ENCODE peak calls at places on chromosomes 1 and 21, in nine cellular contexts. S is A549, P is heart left ventricle, B is tibial nerve, H is gastrocnemius medialis, T is body of pancreas, I is adrenal gland, M is uterus, K is breast epithelium. J is an unnamed sample.

GRCh38 chr21:41362605-41363369 is 960 bp downstream of the MX2 start:
- DNase-seq in H (no peak), T (no peak), K (no peak), I (no peak), S (no peak), P (no peak), B (no peak), M (no peak), J (no peak)

GRCh38 chr1:71638081-71638766 is 557.4 kb upstream of the ZRANB2 start:
- DNase-seq in M (no peak), K (no peak), I (no peak), H (no peak), S (no peak), P (no peak), T (no peak), B (no peak), J (no peak)

GRCh38 chr1:43968348-43968948 is 1.4 kb upstream of the DPH2 start:
- DNase-seq in M (no peak), K (no peak), I (no peak), H (no peak), T (no peak), S (no peak), P (no peak), B (no peak), J (no peak)

GRCh38 chr21:45831991-45832740 is 149.4 kb upstream of the COL6A1 start:
- DNase-seq in S (no peak), P (no peak), M (peak), I (no peak), B (no peak), K (peak), H (no peak), T (peak), J (no peak)

GRCh38 chr21:15638856-15639549 is 90.8 kb upstream of the USP25 start:
- DNase-seq in K (peak), M (peak), B (no peak), H (no peak), S (no peak), P (no peak), T (peak), I (no peak), J (peak)

GRCh38 chr1:78263459-78263858 is 217.7 kb downstream of the GIPC2 start:
- DNase-seq in H (no peak), M (no peak), P (no peak), B (no peak), T (no peak), I (no peak), K (no peak), S (no peak), J (no peak)

GRCh38 chr1:221694109-221694508 is 47.8 kb downstream of the DUSP10 start:
- DNase-seq in H (no peak), K (no peak), T (no peak), B (no peak), I (no peak), P (no peak), S (no peak), M (no peak), J (no peak)

GRCh38 chr1:234900601-234901000 is 228.0 kb downstream of the TOMM20 start:
- DNase-seq in T (no peak), K (no peak), M (no peak), I (no peak), B (no peak), S (no peak), H (peak), P (no peak), J (no peak)

GRCh38 chr1:53732912-53733317 is 6.0 kb downstream of the GLIS1 start:
- DNase-seq in B (no peak), P (no peak), M (no peak), K (no peak), S (no peak), I (no peak), T (no peak), H (no peak), J (no peak)

GRCh38 chr1:32984090-32984828 is 19.6 kb upstream of the RNF19B start:
- DNase-seq in S (no peak), K (no peak), H (no peak), I (no peak), T (no peak), P (no peak), B (no peak), M (no peak), J (no peak)

GRCh38 chr1:53657256-53657805 is 81.6 kb downstream of the GLIS1 start:
- DNase-seq in B (no peak), M (no peak), S (no peak), K (no peak), I (no peak), T (no peak), P (no peak), H (no peak), J (no peak)

GRCh38 chr1:47024138-47024856 is 828 bp downstream of the CYP4X1 start:
- DNase-seq in P (no peak), B (no peak), I (peak), H (no peak), S (no peak), T (peak), K (no peak), M (no peak), J (no peak)

GRCh38 chr21:45279446-45280177 is 8.1 kb downstream of the POFUT2 start:
- DNase-seq in T (no peak), H (no peak), I (peak), M (peak), B (no peak), S (no peak), P (no peak), K (no peak), J (peak)

DNA sequence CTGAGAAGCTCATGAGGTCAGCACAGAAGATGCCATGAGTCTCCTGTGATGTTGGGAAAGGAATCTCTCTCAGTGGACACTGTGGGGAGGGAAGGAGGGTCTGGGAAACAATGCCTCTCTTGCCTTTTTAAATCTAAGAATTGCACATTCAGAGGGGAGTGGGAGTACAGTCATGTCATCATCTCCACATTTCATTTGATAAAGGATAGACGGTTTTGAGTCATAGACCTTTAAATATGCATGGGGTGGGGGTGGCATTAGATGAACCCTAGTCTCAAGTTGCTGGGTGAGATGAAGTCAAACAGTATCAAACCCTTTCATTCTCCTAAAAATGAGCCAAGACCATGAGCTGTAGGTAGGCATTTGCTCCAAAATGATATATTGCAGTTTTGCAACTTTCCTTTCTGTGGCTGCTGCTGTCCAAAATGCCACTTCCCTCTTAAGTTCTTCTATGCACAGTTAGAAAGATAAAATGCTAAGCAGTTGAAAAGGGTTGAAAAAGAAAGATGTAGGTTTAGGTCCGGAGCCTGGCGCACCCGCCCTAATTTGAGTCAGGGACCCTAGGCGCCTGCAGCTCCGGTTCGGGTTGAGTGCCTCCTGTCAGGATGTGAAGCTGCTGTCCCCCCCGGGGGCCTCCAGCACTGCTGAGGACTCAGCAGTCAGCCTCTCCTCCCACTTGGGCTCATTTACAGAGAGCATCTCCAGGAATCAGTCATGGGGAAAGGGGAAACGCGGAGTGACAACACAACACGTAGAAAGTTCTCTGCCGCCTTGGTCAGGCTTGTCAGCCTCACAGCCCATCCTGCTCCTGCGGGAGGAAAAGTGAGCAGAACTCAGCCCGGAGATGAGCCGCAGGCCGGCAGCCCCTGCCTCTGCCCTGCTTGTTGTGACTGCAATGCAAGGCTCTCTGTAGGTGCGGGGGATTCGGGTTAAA is 479.3 kb upstream of the RUNX1 start:
- DNase-seq in P (peak), I (peak), K (no peak), B (peak), S (no peak), H (no peak), T (peak), M (no peak), J (no peak)
- TF ChIP-seq CTCF in P (no peak), I (no peak), K (no peak), B (no peak), S (no peak), H (no peak), T (no peak), M (no peak), J (no peak)

GRCh38 chr1:2534315-2534714 is 4.3 kb upstream of the HES5 start:
- DNase-seq in I (no peak), K (no peak), T (no peak), P (no peak), H (no peak), M (no peak), S (no peak), B (no peak), J (no peak)

GRCh38 chr1:2530501-2531361 is 668 bp upstream of the HES5 start:
- DNase-seq in M (no peak), H (no peak), P (no peak), T (peak), B (no peak), S (no peak), K (peak), I (no peak), J (peak)

GRCh38 chr1:2533356-2533755 is 3.3 kb upstream of the HES5 start:
- DNase-seq in M (no peak), H (no peak), K (no peak), S (no peak), T (no peak), B (no peak), I (no peak), P (no peak), J (no peak)

GRCh38 chr1:2534775-2535387 is 4.8 kb upstream of the HES5 start:
- DNase-seq in H (no peak), P (no peak), S (no peak), M (no peak), I (no peak), T (no peak), K (peak), B (no peak), J (no peak)

GRCh38 chr1:2532485-2533160 is 2.6 kb upstream of the HES5 start:
- DNase-seq in P (no peak), S (no peak), I (no peak), H (peak), T (no peak), B (no peak), K (no peak), M (no peak), J (no peak)
- TF ChIP-seq POLR2A in P (no peak), S (no peak), I (no peak), H (no peak), T (no peak), B (no peak), K (no peak), M (no peak), J (no peak)

GRCh38 chr1:244601336-244601735 is 51.6 kb upstream of the DESI2 start:
- DNase-seq in I (no peak), B (no peak), S (no peak), K (no peak), H (no peak), T (no peak), M (no peak), P (no peak), J (no peak)

GRCh38 chr1:244603498-244603897 is 49.4 kb upstream of the DESI2 start:
- DNase-seq in B (no peak), H (no peak), P (no peak), M (no peak), K (no peak), T (no peak), S (peak), I (no peak), J (no peak)

GRCh38 chr1:244599937-244600350 is 53.0 kb upstream of the DESI2 start:
- DNase-seq in K (no peak), M (peak), P (no peak), S (peak), B (no peak), T (peak), I (peak), H (peak), J (peak)

DNA sequence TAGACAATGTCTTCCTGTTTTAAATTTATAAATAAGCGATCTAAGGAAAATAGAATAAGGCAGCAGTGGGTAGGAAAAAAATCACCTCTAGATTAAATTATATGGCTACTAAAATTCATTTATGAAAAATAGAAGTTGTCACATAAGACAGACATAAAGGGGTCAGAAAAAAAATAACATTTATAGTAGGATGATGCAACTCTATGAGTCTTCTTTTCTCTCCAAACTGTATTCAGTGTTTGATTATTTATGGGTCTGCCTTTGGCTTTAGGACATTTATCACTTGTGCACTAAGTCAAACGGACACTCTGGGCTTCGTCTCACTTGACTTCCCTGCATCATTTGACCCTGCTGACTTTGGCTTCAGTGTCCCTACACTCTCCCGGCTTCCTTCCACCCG is 47.1 kb upstream of the DESI2 start:
- DNase-seq in K (no peak), S (no peak), P (no peak), M (no peak), H (no peak), T (no peak), B (no peak), I (no peak), J (no peak)
- TF ChIP-seq CTCF in K (no peak), S (no peak), P (no peak), M (no peak), H (no peak), T (no peak), B (no peak), I (no peak), J (no peak)

GRCh38 chr1:116571215-116571919 is 541 bp upstream of the CD58 start:
- DNase-seq in I (no peak), S (no peak), M (no peak), T (no peak), K (no peak), H (no peak), B (no peak), P (no peak), J (no peak)

GRCh38 chr1:116570358-116571214 is at the start of gene CD58:
- DNase-seq in K (peak), T (peak), I (peak), P (peak), S (peak), H (peak), M (peak), B (peak), J (peak)

GRCh38 chr1:116567790-116568667 is 2.8 kb downstream of the CD58 start:
- DNase-seq in S (no peak), H (no peak), T (no peak), I (no peak), P (no peak), M (no peak), B (no peak), K (no peak), J (no peak)

GRCh38 chr1:116568925-116569490 is 1.8 kb downstream of the CD58 start:
- DNase-seq in T (no peak), H (no peak), K (no peak), P (no peak), B (no peak), S (no peak), I (no peak), M (no peak), J (no peak)

DNA sequence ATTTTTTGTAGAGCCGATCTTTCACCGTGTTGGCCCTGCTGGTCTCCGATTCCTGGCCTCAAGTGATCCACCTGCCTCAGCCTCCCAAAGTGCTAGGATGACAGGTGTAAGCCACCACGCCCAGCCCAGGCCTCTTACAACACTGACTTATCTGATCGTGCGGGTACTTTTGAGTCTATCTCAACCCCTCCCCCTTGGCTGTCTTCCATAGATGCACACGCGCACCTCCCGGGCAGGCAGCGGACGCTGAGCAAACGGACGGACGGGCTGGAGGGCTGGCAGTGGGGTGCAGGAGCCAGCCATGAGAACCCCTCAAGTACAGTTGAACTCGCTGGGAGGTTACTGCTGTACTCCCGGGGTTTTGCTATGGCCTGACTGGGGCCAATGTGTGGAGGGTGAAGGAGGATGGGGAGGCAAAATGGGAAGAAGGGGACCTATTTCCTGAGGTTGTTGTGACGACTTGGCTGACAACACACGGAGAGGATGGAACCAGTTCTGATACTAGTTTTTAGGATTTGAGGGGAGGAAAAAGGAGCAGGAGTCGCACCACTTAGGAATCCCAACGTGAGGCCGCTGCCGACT is 959 bp downstream of the CD58 start:
- DNase-seq in K (no peak), B (no peak), P (peak), I (peak), H (no peak), S (peak), M (peak), T (peak), J (peak)
- TF ChIP-seq POLR2A in K (no peak), B (no peak), P (no peak), I (no peak), H (no peak), S (no peak), M (no peak), T (no peak), J (no peak)

DNA sequence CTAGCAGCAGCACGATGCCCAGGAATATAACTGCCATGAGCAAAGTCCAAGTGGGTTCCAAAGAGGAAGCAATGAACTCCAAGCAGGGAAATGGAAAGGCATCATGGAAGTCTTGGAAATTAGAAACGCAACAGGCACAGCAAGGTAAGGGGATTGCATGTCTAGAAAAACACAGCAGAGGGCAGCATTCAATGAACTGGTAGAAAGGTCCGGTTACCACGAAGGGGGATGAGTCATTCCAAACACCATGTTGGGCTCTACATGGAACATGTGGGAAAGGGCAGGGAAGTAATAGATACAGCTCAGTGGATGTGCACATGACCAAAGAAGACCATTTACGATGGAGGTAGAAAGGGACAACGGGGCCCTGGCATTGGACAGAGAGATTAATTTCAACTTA is 36.4 kb downstream of the RXRG start:
- DNase-seq in S (peak), T (peak), B (peak), K (no peak), I (peak), H (peak), P (no peak), M (no peak), J (peak)
- TF ChIP-seq CTCF in S (peak), T (peak), B (no peak), K (peak), I (peak), H (peak), P (peak), M (no peak), J (peak)

GRCh38 chr1:205656236-205656635 is 24.1 kb downstream of the SLC45A3 start:
- DNase-seq in P (no peak), K (no peak), S (no peak), M (no peak), H (no peak), I (no peak), T (no peak), B (no peak), J (no peak)

GRCh38 chr1:205661429-205662134 is 18.7 kb downstream of the SLC45A3 start:
- DNase-seq in K (no peak), M (no peak), I (no peak), P (no peak), T (no peak), B (no peak), S (no peak), H (no peak), J (no peak)

GRCh38 chr1:205662135-205662725 is 18.1 kb downstream of the SLC45A3 start:
- DNase-seq in I (no peak), M (no peak), T (no peak), P (no peak), S (no peak), H (no peak), K (no peak), B (no peak), J (no peak)

GRCh38 chr1:205660361-205660760 is 19.9 kb downstream of the SLC45A3 start:
- DNase-seq in S (no peak), K (no peak), M (no peak), I (no peak), P (no peak), H (no peak), B (no peak), T (no peak), J (no peak)

GRCh38 chr1:205658943-205659581 is 21.2 kb downstream of the SLC45A3 start:
- DNase-seq in H (peak), I (peak), S (peak), T (peak), B (peak), M (peak), P (peak), K (peak), J (peak)
- TF ChIP-seq POLR2A in H (no peak), I (no peak), S (no peak), T (no peak), B (no peak), M (no peak), P (no peak), K (no peak), J (no peak)

DNA sequence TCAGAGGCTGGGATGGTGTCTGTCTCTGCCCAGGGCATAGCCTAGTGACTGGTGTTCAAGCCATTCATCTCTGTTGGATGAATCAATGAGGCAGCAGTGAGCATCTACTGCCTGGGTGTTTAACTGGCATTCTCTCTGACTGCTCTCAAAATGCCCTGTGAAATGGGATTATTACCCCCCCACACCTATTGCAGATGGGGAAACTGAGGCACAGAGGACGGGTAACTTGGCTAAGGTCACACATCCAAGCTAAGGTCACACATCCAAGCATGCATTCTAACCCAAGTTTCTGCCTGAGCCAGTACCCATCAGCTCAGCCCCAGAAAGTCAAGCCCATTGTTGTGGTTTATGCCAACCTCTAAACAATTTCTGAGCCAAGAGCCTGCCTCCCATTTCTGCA is 5.0 kb downstream of the TTC39A start:
- DNase-seq in I (no peak), S (no peak), M (no peak), P (no peak), H (no peak), K (no peak), T (no peak), B (no peak), J (no peak)
- TF ChIP-seq CTCF in I (no peak), S (no peak), M (no peak), P (no peak), H (no peak), K (no peak), T (no peak), B (no peak), J (no peak)